ENCODE peak calls at places on chromosomes 4 and X, in nine cellular contexts. One of them, this sample, is unnamed.

GRCh38 chr4:3254302-3255131 is 5.6 kb downstream of the MSANTD1 start:
- DNase-seq in GM06990: no peak
- DNase-seq in HepG2: no peak
- DNase-seq in tibial nerve: no peak
- DNase-seq in OCI-LY7: no peak
- DNase-seq in epithelial cell of esophagus: no peak
- DNase-seq in body of pancreas: peak
- DNase-seq in A549: no peak
- DNase-seq in bronchial epithelial cell: no peak
- DNase-seq in this sample: no peak

GRCh38 chr4:73864365-73864764 is 4.8 kb upstream of the CXCL1 start:
- DNase-seq in HepG2: peak
- DNase-seq in GM06990: no peak
- DNase-seq in OCI-LY7: peak
- DNase-seq in tibial nerve: no peak
- DNase-seq in epithelial cell of esophagus: peak
- DNase-seq in A549: no peak
- DNase-seq in bronchial epithelial cell: peak
- DNase-seq in body of pancreas: peak
- DNase-seq in this sample: no peak

GRCh38 chrX:77160301-77160700 is 286.9 kb upstream of the FGF16 start:
- DNase-seq in A549: no peak
- DNase-seq in body of pancreas: no peak
- DNase-seq in OCI-LY7: peak
- DNase-seq in GM06990: peak
- DNase-seq in bronchial epithelial cell: no peak
- DNase-seq in epithelial cell of esophagus: peak
- DNase-seq in tibial nerve: no peak
- DNase-seq in HepG2: no peak
- DNase-seq in this sample: no peak

GRCh38 chrX:51155566-51155965 is 177.1 kb upstream of the NUDT10 start:
- DNase-seq in bronchial epithelial cell: no peak
- DNase-seq in body of pancreas: no peak
- DNase-seq in tibial nerve: no peak
- DNase-seq in A549: no peak
- DNase-seq in epithelial cell of esophagus: no peak
- DNase-seq in GM06990: no peak
- DNase-seq in HepG2: no peak
- DNase-seq in OCI-LY7: no peak
- DNase-seq in this sample: no peak

GRCh38 chr4:154033921-154034320 is 245.0 kb upstream of the SFRP2 start:
- DNase-seq in OCI-LY7: no peak
- DNase-seq in tibial nerve: no peak
- DNase-seq in GM06990: no peak
- DNase-seq in body of pancreas: no peak
- DNase-seq in HepG2: no peak
- DNase-seq in A549: no peak
- DNase-seq in bronchial epithelial cell: no peak
- DNase-seq in epithelial cell of esophagus: no peak
- DNase-seq in this sample: no peak

GRCh38 chr4:83618431-83618830 is 82.5 kb downstream of the GPAT3 start:
- DNase-seq in OCI-LY7: no peak
- DNase-seq in A549: peak
- DNase-seq in epithelial cell of esophagus: peak
- DNase-seq in HepG2: peak
- DNase-seq in body of pancreas: peak
- DNase-seq in GM06990: no peak
- DNase-seq in tibial nerve: no peak
- DNase-seq in bronchial epithelial cell: peak
- DNase-seq in this sample: peak

GRCh38 chrX:155985208-155985607 is 12.3 kb upstream of the IL9R start:
- DNase-seq in epithelial cell of esophagus: no peak
- DNase-seq in A549: no peak
- DNase-seq in HepG2: no peak
- DNase-seq in GM06990: no peak
- DNase-seq in body of pancreas: no peak
- DNase-seq in bronchial epithelial cell: no peak
- DNase-seq in OCI-LY7: no peak
- DNase-seq in tibial nerve: no peak
- DNase-seq in this sample: no peak

GRCh38 chr4:95963456-95963855 is 123.6 kb downstream of the PDHA2 start:
- DNase-seq in epithelial cell of esophagus: peak
- DNase-seq in HepG2: no peak
- DNase-seq in tibial nerve: no peak
- DNase-seq in GM06990: no peak
- DNase-seq in OCI-LY7: no peak
- DNase-seq in A549: no peak
- DNase-seq in body of pancreas: no peak
- DNase-seq in bronchial epithelial cell: peak
- DNase-seq in this sample: no peak

GRCh38 chrX:143701460-143701859 is 19.1 kb downstream of the SPANXN2 start:
- DNase-seq in tibial nerve: no peak
- DNase-seq in body of pancreas: no peak
- DNase-seq in A549: no peak
- DNase-seq in HepG2: no peak
- DNase-seq in epithelial cell of esophagus: no peak
- DNase-seq in OCI-LY7: no peak
- DNase-seq in bronchial epithelial cell: no peak
- DNase-seq in GM06990: no peak
- DNase-seq in this sample: no peak

GRCh38 chr4:147355849-147356248 is 125.0 kb upstream of the EDNRA start:
- DNase-seq in tibial nerve: no peak
- DNase-seq in A549: no peak
- DNase-seq in bronchial epithelial cell: peak
- DNase-seq in body of pancreas: no peak
- DNase-seq in epithelial cell of esophagus: peak
- DNase-seq in HepG2: no peak
- DNase-seq in OCI-LY7: no peak
- DNase-seq in GM06990: no peak
- DNase-seq in this sample: peak

GRCh38 chr4:158170691-158171455 is 2.0 kb downstream of the GASK1B start:
- DNase-seq in tibial nerve: peak
- DNase-seq in OCI-LY7: no peak
- DNase-seq in epithelial cell of esophagus: peak
- DNase-seq in bronchial epithelial cell: peak
- DNase-seq in GM06990: peak
- DNase-seq in body of pancreas: peak
- DNase-seq in A549: no peak
- DNase-seq in HepG2: peak
- DNase-seq in this sample: no peak

GRCh38 chrX:119655125-119655524 is 37.8 kb downstream of the SEPTIN6 start:
- DNase-seq in bronchial epithelial cell: peak
- DNase-seq in epithelial cell of esophagus: peak
- DNase-seq in A549: no peak
- DNase-seq in tibial nerve: no peak
- DNase-seq in GM06990: no peak
- DNase-seq in HepG2: no peak
- DNase-seq in OCI-LY7: no peak
- DNase-seq in body of pancreas: peak
- DNase-seq in this sample: peak

GRCh38 chrX:123173833-123174232 is 10.2 kb upstream of the GRIA3 start:
- DNase-seq in bronchial epithelial cell: peak
- DNase-seq in HepG2: no peak
- DNase-seq in A549: no peak
- DNase-seq in tibial nerve: no peak
- DNase-seq in OCI-LY7: peak
- DNase-seq in epithelial cell of esophagus: peak
- DNase-seq in body of pancreas: no peak
- DNase-seq in GM06990: no peak
- DNase-seq in this sample: no peak
- TF ChIP-seq CTCF in bronchial epithelial cell: no peak
- TF ChIP-seq CTCF in HepG2: peak
- TF ChIP-seq CTCF in A549: peak
- TF ChIP-seq CTCF in tibial nerve: no peak
- TF ChIP-seq CTCF in OCI-LY7: peak
- TF ChIP-seq CTCF in epithelial cell of esophagus: no peak
- TF ChIP-seq CTCF in body of pancreas: no peak
- TF ChIP-seq CTCF in GM06990: peak
- TF ChIP-seq CTCF in this sample: peak

GRCh38 chr4:36610628-36611027 is 329.2 kb downstream of the DTHD1 start:
- DNase-seq in GM06990: no peak
- DNase-seq in tibial nerve: no peak
- DNase-seq in body of pancreas: no peak
- DNase-seq in A549: no peak
- DNase-seq in bronchial epithelial cell: no peak
- DNase-seq in epithelial cell of esophagus: no peak
- DNase-seq in OCI-LY7: no peak
- DNase-seq in HepG2: no peak
- DNase-seq in this sample: no peak
- H3K4me3 ChIP-seq in GM06990: no peak
- H3K4me3 ChIP-seq in tibial nerve: no peak
- H3K4me3 ChIP-seq in body of pancreas: no peak
- H3K4me3 ChIP-seq in A549: no peak
- H3K4me3 ChIP-seq in bronchial epithelial cell: no peak
- H3K4me3 ChIP-seq in epithelial cell of esophagus: no peak
- H3K4me3 ChIP-seq in OCI-LY7: no peak
- H3K4me3 ChIP-seq in HepG2: no peak
- H3K4me3 ChIP-seq in this sample: no peak

GRCh38 chr4:15737255-15737654 is 34.4 kb downstream of the BST1 start:
- DNase-seq in HepG2: no peak
- DNase-seq in tibial nerve: no peak
- DNase-seq in GM06990: no peak
- DNase-seq in epithelial cell of esophagus: no peak
- DNase-seq in A549: no peak
- DNase-seq in body of pancreas: no peak
- DNase-seq in OCI-LY7: no peak
- DNase-seq in bronchial epithelial cell: no peak
- DNase-seq in this sample: no peak
- TF ChIP-seq CTCF in HepG2: no peak
- TF ChIP-seq CTCF in tibial nerve: no peak
- TF ChIP-seq CTCF in GM06990: peak
- TF ChIP-seq CTCF in epithelial cell of esophagus: no peak
- TF ChIP-seq CTCF in A549: no peak
- TF ChIP-seq CTCF in body of pancreas: no peak
- TF ChIP-seq CTCF in OCI-LY7: peak
- TF ChIP-seq CTCF in bronchial epithelial cell: no peak
- TF ChIP-seq CTCF in this sample: no peak

GRCh38 chrX:140503230-140503585 is 1.7 kb downstream of the SOX3 start:
- DNase-seq in HepG2: no peak
- DNase-seq in epithelial cell of esophagus: no peak
- DNase-seq in body of pancreas: no peak
- DNase-seq in A549: no peak
- DNase-seq in OCI-LY7: no peak
- DNase-seq in tibial nerve: no peak
- DNase-seq in GM06990: no peak
- DNase-seq in bronchial epithelial cell: no peak
- DNase-seq in this sample: no peak
- H3K4me3 ChIP-seq in HepG2: no peak
- H3K4me3 ChIP-seq in epithelial cell of esophagus: no peak
- H3K4me3 ChIP-seq in body of pancreas: no peak
- H3K4me3 ChIP-seq in A549: peak
- H3K4me3 ChIP-seq in OCI-LY7: no peak
- H3K4me3 ChIP-seq in tibial nerve: no peak
- H3K4me3 ChIP-seq in GM06990: no peak
- H3K4me3 ChIP-seq in bronchial epithelial cell: no peak
- H3K4me3 ChIP-seq in this sample: no peak

DNA sequence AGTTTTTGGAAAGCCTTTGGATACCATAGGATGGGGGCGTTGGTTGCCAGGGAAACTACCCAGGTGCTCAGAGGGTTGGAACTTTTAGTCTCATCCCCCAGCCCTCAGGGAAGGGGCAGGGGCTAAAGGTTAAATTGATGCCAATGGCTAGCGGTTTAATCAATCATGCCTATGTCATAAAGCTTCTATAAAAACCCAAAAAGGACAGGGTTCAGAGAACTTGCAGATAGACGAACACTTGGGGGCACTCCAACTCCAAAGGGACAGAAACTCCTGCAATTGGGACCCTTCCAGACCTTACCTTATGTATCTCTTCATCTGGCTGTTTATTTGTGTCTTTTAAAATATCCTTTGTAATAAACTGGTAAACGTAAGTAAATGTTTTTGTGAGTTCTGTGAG is 30.0 kb upstream of the GPR173 start:
- DNase-seq in A549: no peak
- DNase-seq in HepG2: peak
- DNase-seq in bronchial epithelial cell: no peak
- DNase-seq in OCI-LY7: no peak
- DNase-seq in GM06990: no peak
- DNase-seq in epithelial cell of esophagus: no peak
- DNase-seq in body of pancreas: no peak
- DNase-seq in tibial nerve: no peak
- DNase-seq in this sample: no peak
- TF ChIP-seq CTCF in A549: no peak
- TF ChIP-seq CTCF in HepG2: no peak
- TF ChIP-seq CTCF in bronchial epithelial cell: no peak
- TF ChIP-seq CTCF in OCI-LY7: peak
- TF ChIP-seq CTCF in GM06990: no peak
- TF ChIP-seq CTCF in epithelial cell of esophagus: no peak
- TF ChIP-seq CTCF in body of pancreas: no peak
- TF ChIP-seq CTCF in tibial nerve: no peak
- TF ChIP-seq CTCF in this sample: no peak

GRCh38 chr4:144644368-144645101 is 1.4 kb upstream of the HHIP start:
- DNase-seq in epithelial cell of esophagus: no peak
- DNase-seq in body of pancreas: no peak
- DNase-seq in GM06990: no peak
- DNase-seq in OCI-LY7: no peak
- DNase-seq in HepG2: no peak
- DNase-seq in A549: no peak
- DNase-seq in bronchial epithelial cell: no peak
- DNase-seq in tibial nerve: peak
- DNase-seq in this sample: no peak
- H3K4me3 ChIP-seq in epithelial cell of esophagus: no peak
- H3K4me3 ChIP-seq in body of pancreas: no peak
- H3K4me3 ChIP-seq in GM06990: no peak
- H3K4me3 ChIP-seq in OCI-LY7: no peak
- H3K4me3 ChIP-seq in HepG2: no peak
- H3K4me3 ChIP-seq in A549: no peak
- H3K4me3 ChIP-seq in bronchial epithelial cell: no peak
- H3K4me3 ChIP-seq in tibial nerve: peak
- H3K4me3 ChIP-seq in this sample: peak

GRCh38 chr4:89174784-89175183 is 63.5 kb downstream of the TIGD2 start:
- DNase-seq in epithelial cell of esophagus: no peak
- DNase-seq in A549: no peak
- DNase-seq in bronchial epithelial cell: no peak
- DNase-seq in GM06990: no peak
- DNase-seq in OCI-LY7: no peak
- DNase-seq in body of pancreas: no peak
- DNase-seq in HepG2: no peak
- DNase-seq in tibial nerve: no peak
- DNase-seq in this sample: no peak

GRCh38 chr4:89171176-89171575 is 59.8 kb downstream of the TIGD2 start:
- DNase-seq in tibial nerve: no peak
- DNase-seq in A549: no peak
- DNase-seq in HepG2: no peak
- DNase-seq in bronchial epithelial cell: no peak
- DNase-seq in GM06990: no peak
- DNase-seq in OCI-LY7: no peak
- DNase-seq in body of pancreas: no peak
- DNase-seq in epithelial cell of esophagus: no peak
- DNase-seq in this sample: no peak

GRCh38 chr4:89175611-89176010 is 64.3 kb downstream of the TIGD2 start:
- DNase-seq in GM06990: no peak
- DNase-seq in A549: no peak
- DNase-seq in OCI-LY7: no peak
- DNase-seq in epithelial cell of esophagus: no peak
- DNase-seq in bronchial epithelial cell: no peak
- DNase-seq in tibial nerve: no peak
- DNase-seq in body of pancreas: peak
- DNase-seq in HepG2: no peak
- DNase-seq in this sample: no peak

GRCh38 chr4:89173336-89174090 is 62.2 kb downstream of the TIGD2 start:
- DNase-seq in body of pancreas: no peak
- DNase-seq in A549: no peak
- DNase-seq in tibial nerve: no peak
- DNase-seq in HepG2: no peak
- DNase-seq in bronchial epithelial cell: no peak
- DNase-seq in epithelial cell of esophagus: no peak
- DNase-seq in GM06990: no peak
- DNase-seq in OCI-LY7: no peak
- DNase-seq in this sample: no peak

GRCh38 chr4:89172865-89173264 is 61.5 kb downstream of the TIGD2 start:
- DNase-seq in A549: no peak
- DNase-seq in tibial nerve: no peak
- DNase-seq in epithelial cell of esophagus: no peak
- DNase-seq in GM06990: no peak
- DNase-seq in bronchial epithelial cell: no peak
- DNase-seq in HepG2: peak
- DNase-seq in OCI-LY7: no peak
- DNase-seq in body of pancreas: no peak
- DNase-seq in this sample: no peak
- TF ChIP-seq CTCF in A549: no peak
- TF ChIP-seq CTCF in tibial nerve: no peak
- TF ChIP-seq CTCF in epithelial cell of esophagus: no peak
- TF ChIP-seq CTCF in GM06990: no peak
- TF ChIP-seq CTCF in bronchial epithelial cell: no peak
- TF ChIP-seq CTCF in HepG2: no peak
- TF ChIP-seq CTCF in OCI-LY7: no peak
- TF ChIP-seq CTCF in body of pancreas: no peak
- TF ChIP-seq CTCF in this sample: no peak